ENCODE peak calls at places on chromosomes 5 and 9, in six cellular contexts. E, Q, C, U, O and P are unnamed samples.

GRCh38 chr5:116154252-116154651 is 69.4 kb downstream of the COMMD10 start:
- DNase-seq in O (no peak), U (no peak), Q (no peak), C (no peak), E (no peak), P (no peak)

GRCh38 chr5:109997191-109997590 is 307.5 kb downstream of the MAN2A1 start:
- DNase-seq in Q (no peak), E (no peak), U (no peak), O (no peak), C (peak; percentile 79), P (no peak)

GRCh38 chr5:17302590-17302989 is 85.2 kb downstream of the BASP1 start:
- DNase-seq in Q (no peak), O (no peak), C (no peak), U (no peak), E (no peak), P (no peak)

GRCh38 chr9:133060417-133060841 is 1.4 kb upstream of the CEL start:
- DNase-seq in O (no peak), C (peak; percentile 58), U (no peak), Q (peak; percentile 75), E (no peak), P (no peak)

GRCh38 chr9:137217276-137218211 is 4.5 kb downstream of the RNF208 start:
- DNase-seq in U (peak; percentile 85), O (no peak), E (no peak), Q (no peak), C (peak; percentile 54), P (no peak)

GRCh38 chr9:13125261-13125660 is 154.2 kb downstream of the MPDZ start:
- DNase-seq in E (no peak), U (no peak), Q (no peak), O (peak; percentile 9), C (no peak), P (no peak)

GRCh38 chr9:38067892-38068615 is 973 bp downstream of the SHB start:
- DNase-seq in E (no peak), U (peak; percentile 60), O (no peak), Q (no peak), C (peak; percentile 57), P (peak; percentile 86)

GRCh38 chr5:34899066-34899465 is 16.2 kb downstream of the RAD1 start:
- DNase-seq in E (no peak), O (no peak), C (no peak), U (no peak), Q (no peak), P (no peak)

GRCh38 chr9:92726971-92727715 is 37.5 kb downstream of the BICD2 start:
- DNase-seq in Q (no peak), C (no peak), O (no peak), E (no peak), U (no peak), P (peak; percentile 51)

GRCh38 chr5:10562202-10563131 is 1.4 kb upstream of the ANKRD33B start:
- DNase-seq in O (no peak), C (no peak), Q (no peak), U (no peak), E (no peak), P (peak; percentile 88)

GRCh38 chr5:93642526-93642925 is 59.5 kb downstream of the NR2F1 start:
- DNase-seq in Q (no peak), E (no peak), U (no peak), C (no peak), O (no peak), P (no peak)

GRCh38 chr5:139446956-139447779 is 7.8 kb upstream of the DNAJC18 start:
- DNase-seq in E (no peak), Q (no peak), C (no peak), U (no peak), O (peak; percentile 64), P (no peak)

GRCh38 chr9:79382044-79382443 is 189.7 kb upstream of the TLE4 start:
- DNase-seq in O (no peak), C (no peak), Q (no peak), E (no peak), U (no peak), P (no peak)

GRCh38 chr9:31908158-31908890 is 476.1 kb upstream of the ACO1 start:
- DNase-seq in Q (no peak), C (no peak), O (peak; percentile 1), E (no peak), U (no peak), P (no peak)

GRCh38 chr5:3195991-3196390 is 399.6 kb upstream of the IRX1 start:
- DNase-seq in O (no peak), U (no peak), Q (no peak), C (no peak), E (no peak), P (no peak)

GRCh38 chr5:151055336-151055735 is 25.5 kb downstream of the TNIP1 start:
- DNase-seq in O (no peak), U (no peak), E (no peak), Q (no peak), C (no peak), P (peak; percentile 54)

GRCh38 chr9:88803551-88804288 is 187.5 kb upstream of the S1PR3 start:
- DNase-seq in C (peak; percentile 55), E (no peak), U (no peak), O (peak; percentile 55), Q (no peak), P (no peak)

GRCh38 chr5:122403256-122403655 is 91.2 kb downstream of the SNCAIP start:
- DNase-seq in Q (no peak), O (no peak), C (no peak), E (no peak), U (no peak), P (no peak)

GRCh38 chr5:175531361-175531760 is 53.0 kb downstream of the SFXN1 start:
- DNase-seq in Q (no peak), U (no peak), E (no peak), O (no peak), C (no peak), P (no peak)

GRCh38 chr5:143206194-143207053 is 197.1 kb downstream of the NR3C1 start:
- DNase-seq in C (no peak), E (no peak), O (no peak), Q (no peak), U (no peak), P (no peak)

GRCh38 chr5:137651022-137651421 is 84.9 kb downstream of the KLHL3 start:
- DNase-seq in Q (no peak), U (no peak), E (no peak), O (no peak), C (no peak), P (no peak)

GRCh38 chr5:84384604-84385575 is at the start of gene EDIL3:
- DNase-seq in O (no peak), C (peak; percentile 83), Q (no peak), U (peak; percentile 53), E (no peak), P (peak; percentile 69)

GRCh38 chr9:116149844-116150243 is 3.7 kb upstream of the PAPPA start:
- DNase-seq in Q (no peak), O (no peak), U (no peak), C (peak; percentile 51), E (no peak), P (no peak)

GRCh38 chr5:157253547-157253946 is 12.4 kb upstream of the CYFIP2 start:
- DNase-seq in U (no peak), C (peak; percentile 72), O (peak; percentile 59), Q (no peak), E (no peak), P (no peak)

GRCh38 chr5:79236970-79237734 is 1.2 kb downstream of the JMY start:
- DNase-seq in O (peak; percentile 53), Q (no peak), U (peak; percentile 56), E (peak; percentile 11), C (peak; percentile 70), P (peak; percentile 85)

GRCh38 chr9:107273634-107274033 is 9.4 kb upstream of the RAD23B start:
- DNase-seq in O (no peak), U (no peak), Q (no peak), C (no peak), E (no peak), P (no peak)